ENCODE peak calls at places on chromosomes 12 and 14, in nine cellular contexts. One of them, this sample, is unnamed.

GRCh38 chr12:95202691-95203476 is 14.4 kb downstream of the FGD6 start:
- DNase-seq in CD8-positive, alpha-beta T cell: no peak
- DNase-seq in GM13976: no peak
- DNase-seq in lower lobe of right lung: no peak
- DNase-seq in hepatocyte: no peak
- DNase-seq in upper lobe of right lung: no peak
- DNase-seq in A549: no peak
- DNase-seq in lung: no peak
- DNase-seq in kidney: no peak
- DNase-seq in this sample: no peak

GRCh38 chr12:132804426-132804861 is 24.2 kb downstream of the GOLGA3 start:
- DNase-seq in CD8-positive, alpha-beta T cell: no peak
- DNase-seq in GM13976: no peak
- DNase-seq in lower lobe of right lung: no peak
- DNase-seq in hepatocyte: peak
- DNase-seq in upper lobe of right lung: no peak
- DNase-seq in A549: peak
- DNase-seq in lung: no peak
- DNase-seq in kidney: peak
- DNase-seq in this sample: no peak

GRCh38 chr14:92917041-92917940 is 5.7 kb upstream of the CHGA start:
- DNase-seq in CD8-positive, alpha-beta T cell: no peak
- DNase-seq in GM13976: no peak
- DNase-seq in lower lobe of right lung: no peak
- DNase-seq in hepatocyte: no peak
- DNase-seq in upper lobe of right lung: no peak
- DNase-seq in A549: no peak
- DNase-seq in lung: no peak
- DNase-seq in kidney: no peak
- DNase-seq in this sample: no peak

GRCh38 chr12:71194657-71195056 is 36.9 kb upstream of the TSPAN8 start:
- DNase-seq in CD8-positive, alpha-beta T cell: no peak
- DNase-seq in GM13976: no peak
- DNase-seq in lower lobe of right lung: no peak
- DNase-seq in hepatocyte: no peak
- DNase-seq in upper lobe of right lung: no peak
- DNase-seq in A549: no peak
- DNase-seq in lung: no peak
- DNase-seq in kidney: no peak
- DNase-seq in this sample: no peak

GRCh38 chr12:14774944-14775651 is 28.2 kb downstream of the WBP11 start:
- DNase-seq in CD8-positive, alpha-beta T cell: peak
- DNase-seq in GM13976: peak
- DNase-seq in lower lobe of right lung: peak
- DNase-seq in hepatocyte: peak
- DNase-seq in upper lobe of right lung: peak
- DNase-seq in A549: peak
- DNase-seq in lung: peak
- DNase-seq in kidney: peak
- DNase-seq in this sample: peak

GRCh38 chr12:6792522-6793201 is 3.3 kb downstream of the CD4 start:
- DNase-seq in CD8-positive, alpha-beta T cell: peak
- DNase-seq in GM13976: no peak
- DNase-seq in lower lobe of right lung: peak
- DNase-seq in hepatocyte: no peak
- DNase-seq in upper lobe of right lung: no peak
- DNase-seq in A549: no peak
- DNase-seq in lung: no peak
- DNase-seq in kidney: no peak
- DNase-seq in this sample: peak

GRCh38 chr12:54418441-54419087 is 502 bp downstream of the ITGA5 start:
- DNase-seq in CD8-positive, alpha-beta T cell: no peak
- DNase-seq in GM13976: peak
- DNase-seq in lower lobe of right lung: no peak
- DNase-seq in hepatocyte: no peak
- DNase-seq in upper lobe of right lung: no peak
- DNase-seq in A549: no peak
- DNase-seq in lung: no peak
- DNase-seq in kidney: peak
- DNase-seq in this sample: peak

GRCh38 chr12:39813776-39814175 is 194.2 kb upstream of the ABCD2 start:
- DNase-seq in CD8-positive, alpha-beta T cell: no peak
- DNase-seq in GM13976: no peak
- DNase-seq in lower lobe of right lung: no peak
- DNase-seq in hepatocyte: no peak
- DNase-seq in upper lobe of right lung: no peak
- DNase-seq in A549: no peak
- DNase-seq in lung: no peak
- DNase-seq in kidney: no peak
- DNase-seq in this sample: no peak

GRCh38 chr14:96895658-96896271 is 98.6 kb downstream of the VRK1 start:
- DNase-seq in CD8-positive, alpha-beta T cell: no peak
- DNase-seq in GM13976: peak
- DNase-seq in lower lobe of right lung: no peak
- DNase-seq in hepatocyte: no peak
- DNase-seq in upper lobe of right lung: no peak
- DNase-seq in A549: no peak
- DNase-seq in lung: no peak
- DNase-seq in kidney: no peak
- DNase-seq in this sample: no peak

GRCh38 chr14:101810897-101811620 is 49.5 kb downstream of the PPP2R5C start:
- DNase-seq in CD8-positive, alpha-beta T cell: no peak
- DNase-seq in GM13976: no peak
- DNase-seq in lower lobe of right lung: no peak
- DNase-seq in hepatocyte: no peak
- DNase-seq in upper lobe of right lung: no peak
- DNase-seq in A549: no peak
- DNase-seq in lung: no peak
- DNase-seq in kidney: no peak
- DNase-seq in this sample: no peak

GRCh38 chr12:9760699-9761406 is at the start of gene CD69:
- DNase-seq in CD8-positive, alpha-beta T cell: peak
- DNase-seq in GM13976: peak
- DNase-seq in lower lobe of right lung: no peak
- DNase-seq in hepatocyte: no peak
- DNase-seq in upper lobe of right lung: no peak
- DNase-seq in A549: no peak
- DNase-seq in lung: no peak
- DNase-seq in kidney: no peak
- DNase-seq in this sample: no peak

GRCh38 chr12:31118347-31118830 is 44.7 kb downstream of the DDX11 start:
- DNase-seq in CD8-positive, alpha-beta T cell: peak
- DNase-seq in GM13976: peak
- DNase-seq in lower lobe of right lung: no peak
- DNase-seq in hepatocyte: peak
- DNase-seq in upper lobe of right lung: no peak
- DNase-seq in A549: peak
- DNase-seq in lung: no peak
- DNase-seq in kidney: no peak
- DNase-seq in this sample: no peak

GRCh38 chr14:68819260-68819691 is 26.4 kb upstream of the ZFP36L1 start:
- DNase-seq in CD8-positive, alpha-beta T cell: no peak
- DNase-seq in GM13976: peak
- DNase-seq in lower lobe of right lung: no peak
- DNase-seq in hepatocyte: peak
- DNase-seq in upper lobe of right lung: no peak
- DNase-seq in A549: peak
- DNase-seq in lung: no peak
- DNase-seq in kidney: peak
- DNase-seq in this sample: peak

GRCh38 chr12:4535092-4535491 is 3.6 kb upstream of the RAD51AP1 start:
- DNase-seq in CD8-positive, alpha-beta T cell: no peak
- DNase-seq in GM13976: no peak
- DNase-seq in lower lobe of right lung: no peak
- DNase-seq in hepatocyte: no peak
- DNase-seq in upper lobe of right lung: no peak
- DNase-seq in A549: no peak
- DNase-seq in lung: no peak
- DNase-seq in kidney: no peak
- DNase-seq in this sample: no peak

GRCh38 chr14:24430143-24430681 is 458 bp downstream of the KHNYN start:
- DNase-seq in CD8-positive, alpha-beta T cell: peak
- DNase-seq in GM13976: peak
- DNase-seq in lower lobe of right lung: peak
- DNase-seq in hepatocyte: peak
- DNase-seq in upper lobe of right lung: peak
- DNase-seq in A549: peak
- DNase-seq in lung: peak
- DNase-seq in kidney: peak
- DNase-seq in this sample: peak

GRCh38 chr12:3305904-3306619 is 184.9 kb upstream of the PRMT8 start:
- DNase-seq in CD8-positive, alpha-beta T cell: no peak
- DNase-seq in GM13976: no peak
- DNase-seq in lower lobe of right lung: no peak
- DNase-seq in hepatocyte: no peak
- DNase-seq in upper lobe of right lung: no peak
- DNase-seq in A549: no peak
- DNase-seq in lung: no peak
- DNase-seq in kidney: no peak
- DNase-seq in this sample: no peak

DNA sequence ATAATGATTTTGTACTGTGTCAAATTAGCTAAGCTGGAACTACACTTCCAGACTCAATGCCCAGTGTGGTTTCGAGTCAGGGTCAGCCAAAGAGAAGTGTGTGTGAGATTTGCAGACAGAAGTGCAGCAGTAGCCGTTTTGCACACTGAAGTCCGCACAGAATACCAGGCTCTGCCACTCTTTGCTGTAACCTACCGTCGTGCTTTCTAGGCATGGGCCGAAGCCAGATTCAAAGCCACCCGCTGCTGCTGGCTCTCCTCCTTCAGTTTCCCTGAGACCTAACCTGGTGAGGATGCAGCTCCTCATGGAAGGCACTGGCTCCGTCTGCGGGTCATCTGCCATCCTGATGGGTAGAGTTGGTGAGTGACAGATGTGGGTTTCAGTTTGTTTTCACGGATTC is 48.8 kb downstream of the LRTM2 start:
- DNase-seq in CD8-positive, alpha-beta T cell: no peak
- DNase-seq in GM13976: no peak
- DNase-seq in lower lobe of right lung: no peak
- DNase-seq in hepatocyte: no peak
- DNase-seq in upper lobe of right lung: no peak
- DNase-seq in A549: no peak
- DNase-seq in lung: no peak
- DNase-seq in kidney: no peak
- DNase-seq in this sample: no peak
- TF ChIP-seq CTCF in CD8-positive, alpha-beta T cell: no peak
- TF ChIP-seq CTCF in GM13976: no peak
- TF ChIP-seq CTCF in lower lobe of right lung: no peak
- TF ChIP-seq CTCF in hepatocyte: no peak
- TF ChIP-seq CTCF in upper lobe of right lung: no peak
- TF ChIP-seq CTCF in A549: no peak
- TF ChIP-seq CTCF in lung: no peak
- TF ChIP-seq CTCF in kidney: no peak
- TF ChIP-seq CTCF in this sample: no peak

DNA sequence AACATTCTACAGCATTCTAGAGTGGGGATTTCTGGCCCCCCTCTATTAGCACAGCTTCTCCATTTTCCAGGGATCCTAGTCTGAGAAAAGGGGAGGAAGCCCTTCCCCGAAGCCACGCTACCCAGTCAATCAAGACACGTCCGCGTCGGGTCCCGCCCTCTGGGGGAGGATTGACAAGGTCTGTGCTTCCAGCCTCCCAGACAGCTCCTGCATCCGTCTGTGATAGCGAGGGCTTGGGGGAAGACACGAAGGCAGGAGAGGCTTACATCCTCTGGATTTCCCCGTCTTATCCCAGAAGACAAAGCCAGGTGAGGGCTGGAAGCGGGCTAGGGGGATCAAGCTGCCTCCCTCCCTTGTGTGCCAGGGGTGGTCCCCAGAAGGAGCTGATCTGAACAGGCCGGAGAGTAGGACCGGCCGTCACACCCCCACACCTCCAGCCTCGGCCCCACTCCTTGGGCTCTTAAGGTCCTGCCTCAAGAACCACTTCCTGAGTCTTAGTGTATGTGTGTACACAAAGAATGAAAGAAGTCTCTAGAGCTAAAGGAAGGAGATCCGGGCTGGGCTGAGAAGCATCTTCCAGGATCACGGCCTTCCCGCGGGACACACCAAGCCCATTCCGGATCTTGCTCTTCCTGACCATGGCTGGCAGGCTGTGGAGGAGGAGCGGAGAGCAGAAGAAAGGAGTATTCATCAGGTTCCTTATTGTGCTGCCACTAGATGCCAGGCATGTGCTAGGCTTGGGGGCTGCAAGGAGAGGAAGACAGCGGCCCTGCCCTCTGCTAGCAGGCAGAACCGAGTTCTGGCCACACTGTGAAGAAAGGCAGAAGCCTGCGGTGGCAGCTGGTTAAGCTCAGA is 1.0 kb upstream of the CD63 start:
- DNase-seq in CD8-positive, alpha-beta T cell: peak
- DNase-seq in GM13976: peak
- DNase-seq in lower lobe of right lung: peak
- DNase-seq in hepatocyte: peak
- DNase-seq in upper lobe of right lung: peak
- DNase-seq in A549: peak
- DNase-seq in lung: peak
- DNase-seq in kidney: peak
- DNase-seq in this sample: peak
- TF ChIP-seq CTCF in CD8-positive, alpha-beta T cell: no peak
- TF ChIP-seq CTCF in GM13976: no peak
- TF ChIP-seq CTCF in lower lobe of right lung: no peak
- TF ChIP-seq CTCF in hepatocyte: no peak
- TF ChIP-seq CTCF in upper lobe of right lung: no peak
- TF ChIP-seq CTCF in A549: peak
- TF ChIP-seq CTCF in lung: no peak
- TF ChIP-seq CTCF in kidney: peak
- TF ChIP-seq CTCF in this sample: no peak

DNA sequence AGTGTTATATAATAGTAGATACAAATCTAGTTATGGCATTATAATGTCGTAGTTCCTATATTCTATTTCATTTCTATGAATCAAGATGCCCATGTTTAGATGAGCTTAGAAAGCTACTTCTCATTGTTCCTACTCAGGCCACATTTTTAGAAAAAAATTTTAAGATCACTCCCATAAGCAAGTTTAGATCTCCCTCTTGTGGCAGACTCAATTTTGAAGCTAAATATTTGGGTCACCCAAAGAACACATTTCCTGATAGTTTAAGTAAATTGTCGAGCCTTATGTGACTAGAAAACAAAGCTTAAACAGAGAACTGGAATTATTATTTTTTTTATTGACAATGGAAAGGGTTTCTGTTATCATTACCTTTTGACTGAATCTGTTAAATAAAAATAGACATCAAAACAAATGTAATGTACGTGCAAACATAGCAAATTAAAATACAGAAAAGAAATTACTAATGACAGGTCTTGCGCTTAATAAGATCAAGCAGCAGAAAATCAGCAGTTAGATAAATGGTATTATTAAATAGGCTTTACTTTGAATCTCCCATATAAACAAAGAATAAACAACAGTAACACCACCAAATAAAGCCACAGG is 180.2 kb downstream of the ACSS3 start:
- DNase-seq in CD8-positive, alpha-beta T cell: no peak
- DNase-seq in GM13976: no peak
- DNase-seq in lower lobe of right lung: no peak
- DNase-seq in hepatocyte: peak
- DNase-seq in upper lobe of right lung: no peak
- DNase-seq in A549: peak
- DNase-seq in lung: no peak
- DNase-seq in kidney: no peak
- DNase-seq in this sample: no peak
- TF ChIP-seq CTCF in CD8-positive, alpha-beta T cell: no peak
- TF ChIP-seq CTCF in GM13976: peak
- TF ChIP-seq CTCF in lower lobe of right lung: peak
- TF ChIP-seq CTCF in hepatocyte: peak
- TF ChIP-seq CTCF in upper lobe of right lung: peak
- TF ChIP-seq CTCF in A549: peak
- TF ChIP-seq CTCF in lung: no peak
- TF ChIP-seq CTCF in kidney: peak
- TF ChIP-seq CTCF in this sample: peak

GRCh38 chr12:49930515-49931288 is 19.8 kb upstream of the AQP2 start:
- DNase-seq in CD8-positive, alpha-beta T cell: no peak
- DNase-seq in GM13976: no peak
- DNase-seq in lower lobe of right lung: no peak
- DNase-seq in hepatocyte: no peak
- DNase-seq in upper lobe of right lung: no peak
- DNase-seq in A549: no peak
- DNase-seq in lung: no peak
- DNase-seq in kidney: no peak
- DNase-seq in this sample: no peak
- TF ChIP-seq CTCF in CD8-positive, alpha-beta T cell: no peak
- TF ChIP-seq CTCF in GM13976: no peak
- TF ChIP-seq CTCF in lower lobe of right lung: no peak
- TF ChIP-seq CTCF in hepatocyte: no peak
- TF ChIP-seq CTCF in upper lobe of right lung: no peak
- TF ChIP-seq CTCF in A549: no peak
- TF ChIP-seq CTCF in lung: no peak
- TF ChIP-seq CTCF in kidney: no peak
- TF ChIP-seq CTCF in this sample: no peak